ENCODE peak calls at places on chromosomes 12 and 14, in seven cellular contexts. G, U, Q, J, I, V and W are unnamed samples.

GRCh38 chr12:77943466-77943865 is 112.8 kb downstream of the NAV3 start:
- DNase-seq in U (no peak), V (no peak), J (peak; percentile 87), G (no peak), I (peak; percentile 37), Q (peak; percentile 88), W (peak; percentile 76)

GRCh38 chr12:19979584-19979983 is 388.8 kb upstream of the PDE3A start:
- DNase-seq in U (no peak), Q (no peak), I (no peak), G (no peak), V (no peak), J (no peak), W (no peak)

GRCh38 chr12:2198088-2198501 is 145.3 kb downstream of the CACNA1C start:
- DNase-seq in V (peak; percentile 69), G (no peak), Q (peak; percentile 76), I (no peak), J (peak; percentile 64), U (no peak), W (peak; percentile 74)

GRCh38 chr12:50765325-50765911 is 1.5 kb downstream of the ATF1 start:
- DNase-seq in U (peak; percentile 57), Q (peak; percentile 74), I (peak; percentile 85), J (peak; percentile 56), V (peak; percentile 53), G (peak; percentile 75), W (peak; percentile 85)

GRCh38 chr14:105092912-105093425 is 27.7 kb upstream of the GPR132 start:
- DNase-seq in G (no peak), Q (peak; percentile 82), U (peak; percentile 78), J (peak; percentile 58), V (peak; percentile 90), I (peak; percentile 77), W (peak; percentile 80)

GRCh38 chr14:34685819-34686428 is 28.5 kb downstream of the CFL2 start:
- DNase-seq in I (no peak), J (no peak), U (no peak), Q (no peak), G (no peak), V (no peak), W (no peak)

GRCh38 chr12:94644622-94645021 is 5.7 kb downstream of the TMCC3 start:
- DNase-seq in U (no peak), V (no peak), G (no peak), J (peak; percentile 49), I (no peak), Q (peak; percentile 70), W (peak; percentile 14)

GRCh38 chr12:65500121-65500846 is 221.8 kb downstream of the MSRB3 start:
- DNase-seq in Q (peak; percentile 36), J (peak; percentile 71), G (no peak), I (no peak), V (no peak), U (no peak), W (peak; percentile 35)

GRCh38 chr14:95575820-95576473 is 41.1 kb downstream of the GLRX5 start:
- DNase-seq in J (no peak), G (no peak), U (no peak), Q (no peak), V (no peak), I (no peak), W (no peak)

GRCh38 chr12:131007031-131007793 is 53.5 kb downstream of the ADGRD1 start:
- DNase-seq in I (no peak), J (no peak), U (no peak), Q (peak; percentile 15), V (peak; percentile 81), G (no peak), W (no peak)

GRCh38 chr14:38989917-38990546 is 113.0 kb downstream of the SEC23A start:
- DNase-seq in U (no peak), G (no peak), I (no peak), V (no peak), J (no peak), Q (no peak), W (no peak)

GRCh38 chr12:42277426-42278115 is 39.5 kb upstream of the YAF2 start:
- DNase-seq in V (no peak), U (no peak), J (no peak), Q (no peak), G (no peak), I (no peak), W (no peak)

GRCh38 chr12:53325539-53326061 is 4.2 kb upstream of the AAAS start:
- DNase-seq in U (peak; percentile 19), G (peak; percentile 49), Q (peak; percentile 66), V (no peak), J (no peak), I (peak; percentile 39), W (peak; percentile 55)

GRCh38 chr12:132277961-132278360 is 51.4 kb downstream of the GALNT9 start:
- DNase-seq in Q (no peak), G (no peak), I (no peak), U (no peak), J (no peak), V (no peak), W (no peak)

GRCh38 chr14:100674897-100675618 is 51.6 kb upstream of the DLK1 start:
- DNase-seq in I (no peak), Q (no peak), J (no peak), V (no peak), G (no peak), U (no peak), W (no peak)

GRCh38 chr14:36583242-36584166 is 1.1 kb upstream of the NKX2-8 start:
- DNase-seq in U (no peak), Q (peak; percentile 7), G (no peak), V (no peak), J (no peak), I (no peak), W (no peak)

GRCh38 chr14:58151701-58152568 is at the start of gene ARMH4:
- DNase-seq in Q (peak; percentile 91), J (peak; percentile 70), V (peak; percentile 92), I (peak; percentile 76), U (peak; percentile 87), G (peak; percentile 95), W (peak; percentile 95)

GRCh38 chr14:60515696-60516284 is 6.8 kb downstream of the SIX6 start:
- DNase-seq in I (no peak), J (no peak), U (no peak), V (no peak), G (no peak), Q (no peak), W (no peak)

GRCh38 chr12:106427917-106428316 is 70.4 kb downstream of the POLR3B start:
- DNase-seq in V (no peak), U (no peak), G (no peak), Q (no peak), I (no peak), J (no peak), W (no peak)

GRCh38 chr12:123384994-123385376 is 1.1 kb downstream of the KMT5A start:
- DNase-seq in I (peak; percentile 60), U (no peak), G (no peak), Q (peak; percentile 84), V (no peak), J (peak; percentile 63), W (peak; percentile 73)

GRCh38 chr12:75587340-75588106 is 76.1 kb upstream of the KRR1 start:
- DNase-seq in G (no peak), J (peak; percentile 52), Q (peak; percentile 45), I (no peak), V (no peak), U (no peak), W (peak; percentile 22)

GRCh38 chr14:72882047-72882446 is 11.9 kb downstream of the DPF3 start:
- DNase-seq in G (no peak), V (no peak), Q (no peak), J (no peak), I (no peak), U (no peak), W (no peak)

GRCh38 chr14:72878746-72879145 is 15.2 kb downstream of the DPF3 start:
- DNase-seq in J (no peak), V (no peak), U (no peak), I (no peak), G (no peak), Q (no peak), W (no peak)

GRCh38 chr14:72879431-72879830 is 14.5 kb downstream of the DPF3 start:
- DNase-seq in U (no peak), I (no peak), J (no peak), G (no peak), V (no peak), Q (no peak), W (no peak)

GRCh38 chr14:72880820-72881219 is 13.1 kb downstream of the DPF3 start:
- DNase-seq in Q (no peak), U (no peak), J (no peak), G (no peak), I (no peak), V (no peak), W (no peak)

DNA sequence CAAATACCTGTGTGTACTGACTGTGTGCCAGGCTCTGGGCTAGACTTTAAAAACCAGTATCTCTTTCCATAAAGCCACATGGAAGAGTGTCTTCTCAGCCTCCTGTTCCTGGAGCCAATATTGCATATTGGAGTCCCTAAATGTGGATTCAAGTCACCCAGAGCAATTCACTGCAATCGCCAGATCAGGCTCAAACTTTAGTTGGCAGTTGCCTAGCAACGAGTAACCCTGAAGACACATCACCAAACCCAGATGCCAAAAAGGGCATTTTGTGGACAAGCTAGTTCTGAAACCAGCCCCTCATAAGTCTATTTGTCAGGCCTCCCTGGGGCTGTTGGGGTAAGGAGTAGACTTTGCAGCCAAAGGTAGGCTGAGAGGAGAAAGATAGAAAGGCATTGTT is 13.7 kb downstream of the DPF3 start:
- DNase-seq in Q (peak; percentile 29), V (no peak), J (no peak), G (no peak), I (no peak), U (no peak), W (no peak)
- H3K4me1 ChIP-seq in Q (peaks cover 3% of the 10 kb centered on the region), V (no peaks in the 10 kb centered on the region), J (peaks cover 7% of the 10 kb centered on the region), G (no peaks in the 10 kb centered on the region), I (no peaks in the 10 kb centered on the region), U (no peaks in the 10 kb centered on the region), W (no peaks in the 10 kb centered on the region)

GRCh38 chr12:172732-173161 is 41.2 kb downstream of the SLC6A12 start:
- DNase-seq in U (no peak), V (no peak), J (no peak), G (no peak), I (no peak), Q (no peak), W (no peak)
- H3K4me1 ChIP-seq in U (no peaks in the 10 kb centered on the region), V (peaks cover 24% of the 10 kb centered on the region), J (peaks cover 22% of the 10 kb centered on the region), G (no peaks in the 10 kb centered on the region), I (peaks cover 14% of the 10 kb centered on the region), Q (peaks cover 6% of the 10 kb centered on the region), W (peaks cover 8% of the 10 kb centered on the region)

DNA sequence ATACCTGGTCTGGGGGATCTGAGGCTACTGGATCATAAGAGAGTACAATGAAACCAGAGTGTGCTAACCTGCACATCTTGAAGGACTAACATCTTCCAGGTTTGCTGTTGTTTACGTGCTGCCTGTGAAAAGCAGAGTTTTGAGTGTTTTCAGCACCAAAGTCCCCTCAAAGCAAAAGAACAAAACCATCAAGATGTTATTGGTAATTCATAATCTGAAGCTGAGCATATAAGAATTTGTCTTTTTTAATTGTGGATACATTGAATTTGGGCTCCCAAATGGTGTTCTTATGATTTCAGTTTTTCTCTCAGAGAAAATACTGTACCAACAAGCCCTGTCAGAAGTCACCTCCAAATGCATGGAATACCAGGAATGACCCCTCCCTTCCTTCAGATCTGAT is 110.2 kb downstream of the BTG1 start:
- DNase-seq in V (no peak), U (no peak), Q (no peak), J (no peak), I (no peak), G (no peak), W (no peak)
- H3K4me1 ChIP-seq in V (peaks cover 21% of the 10 kb centered on the region), U (peaks cover 87% of the 10 kb centered on the region), Q (peaks cover 12% of the 10 kb centered on the region), J (peaks cover 4% of the 10 kb centered on the region), I (peaks cover 23% of the 10 kb centered on the region), G (no peaks in the 10 kb centered on the region), W (peaks cover 17% of the 10 kb centered on the region)

DNA sequence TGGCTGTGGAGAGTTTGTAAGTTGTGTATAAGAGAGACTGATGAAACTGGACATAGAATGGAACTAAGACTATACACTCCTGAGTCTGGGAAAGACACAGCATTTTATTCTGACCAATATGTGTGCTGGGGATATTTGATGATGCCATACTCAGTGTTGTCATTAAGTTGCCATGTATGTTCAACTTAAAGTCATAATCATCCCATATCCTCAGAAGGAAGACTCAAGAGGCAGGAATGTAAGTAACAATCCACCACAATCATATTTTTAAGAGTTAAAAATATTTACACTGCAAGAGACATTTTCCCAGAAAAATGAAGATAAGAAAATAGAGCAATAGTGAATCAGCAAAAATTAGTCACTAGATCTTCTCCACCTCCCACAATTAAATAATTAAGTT is 120.1 kb downstream of the MDGA2 start:
- DNase-seq in I (no peak), V (no peak), J (no peak), G (no peak), Q (no peak), U (no peak), W (no peak)
- H3K4me1 ChIP-seq in I (no peaks in the 10 kb centered on the region), V (no peaks in the 10 kb centered on the region), J (no peaks in the 10 kb centered on the region), G (no peaks in the 10 kb centered on the region), Q (no peaks in the 10 kb centered on the region), U (no peaks in the 10 kb centered on the region), W (no peaks in the 10 kb centered on the region)